ENCODE peak calls at places on chromosomes 2 and 18, in five cellular contexts. R is activated CD8-positive, alpha-beta T cell treated with anti-CD3 and anti-CD28 coated beads for 36 hours; I is thoracic aorta; M is mesothelial cell of epicardium; S is AG10803. H is an unnamed sample.

GRCh38 chr2:96495983-96496382 is 9.2 kb downstream of the NEURL3 start:
- DNase-seq in R (no peak), I (no peak), M (no peak), S (no peak), H (no peak)

GRCh38 chr2:2701176-2701781 is 370.2 kb upstream of the MYT1L start:
- DNase-seq in R (no peak), I (no peak), M (no peak), S (no peak), H (no peak)

GRCh38 chr2:230158468-230158867 is 61.3 kb downstream of the SP110 start:
- DNase-seq in R (peak), I (no peak), M (no peak), S (no peak), H (no peak)

GRCh38 chr2:210528716-210529115 is 27.7 kb upstream of the CPS1 start:
- DNase-seq in R (no peak), I (no peak), M (no peak), S (no peak), H (no peak)

GRCh38 chr2:238929242-238930081 is 81.6 kb downstream of the TWIST2 start:
- DNase-seq in R (no peak), I (no peak), M (no peak), S (peak), H (no peak)

GRCh38 chr2:24625728-24626484 is 134.9 kb downstream of the NCOA1 start:
- DNase-seq in R (no peak), I (no peak), M (no peak), S (no peak), H (no peak)

GRCh38 chr2:144350151-144350802 is 169.6 kb downstream of the ZEB2 start:
- DNase-seq in R (peak), I (no peak), M (no peak), S (no peak), H (no peak)

GRCh38 chr18:4335386-4335785 is 119.7 kb downstream of the DLGAP1 start:
- DNase-seq in R (no peak), I (no peak), M (no peak), S (no peak), H (no peak)

GRCh38 chr2:54499666-54500065 is 43.5 kb downstream of the SPTBN1 start:
- DNase-seq in R (no peak), I (no peak), M (no peak), S (peak), H (no peak)

GRCh38 chr18:14086459-14087231 is 45.6 kb downstream of the ZNF519 start:
- DNase-seq in R (peak), I (no peak), M (no peak), S (peak), H (no peak)

GRCh38 chr2:88669371-88670214 is 21.9 kb upstream of the RPIA start:
- DNase-seq in R (peak), I (no peak), M (no peak), S (peak), H (no peak)

GRCh38 chr2:920573-920972 is 30.1 kb upstream of the SNTG2 start:
- DNase-seq in R (no peak), I (no peak), M (no peak), S (no peak), H (no peak)

GRCh38 chr18:8776013-8776515 is 70.7 kb downstream of the MTCL1 start:
- DNase-seq in R (no peak), I (no peak), M (no peak), S (no peak), H (no peak)

GRCh38 chr18:63178526-63178880 is 141.1 kb downstream of the BCL2 start:
- DNase-seq in R (no peak), I (no peak), M (no peak), S (no peak), H (no peak)

GRCh38 chr18:42078711-42079110 is 123.7 kb downstream of the PIK3C3 start:
- DNase-seq in R (no peak), I (no peak), M (no peak), S (peak), H (no peak)

GRCh38 chr2:32838418-32838817 is 108.3 kb upstream of the LTBP1 start:
- DNase-seq in R (no peak), I (no peak), M (no peak), S (no peak), H (no peak)

GRCh38 chr2:110221938-110222337 is 9.6 kb upstream of the MTLN start:
- DNase-seq in R (no peak), I (no peak), M (no peak), S (no peak), H (no peak)

GRCh38 chr2:71566271-71566858 is 113.0 kb downstream of the DYSF start:
- DNase-seq in R (no peak), I (no peak), M (no peak), S (peak), H (no peak)

GRCh38 chr18:36977121-36977520 is 148.2 kb downstream of the KIAA1328 start:
- DNase-seq in R (no peak), I (no peak), M (no peak), S (no peak), H (no peak)

GRCh38 chr18:79400091-79400590 is 4.4 kb downstream of the NFATC1 start:
- DNase-seq in R (peak), I (no peak), M (no peak), S (peak), H (no peak)

GRCh38 chr2:60366178-60366577 is 187.3 kb downstream of the BCL11A start:
- DNase-seq in R (no peak), I (no peak), M (no peak), S (no peak), H (no peak)

GRCh38 chr2:53724511-53724910 is 43.1 kb upstream of the CHAC2 start:
- DNase-seq in R (no peak), I (no peak), M (no peak), S (peak), H (no peak)

GRCh38 chr2:184879671-184880070 is 281.3 kb downstream of the ZNF804A start:
- DNase-seq in R (no peak), I (no peak), M (no peak), S (peak), H (no peak)

GRCh38 chr2:225164406-225165048 is 122.3 kb upstream of the DOCK10 start:
- DNase-seq in R (no peak), I (no peak), M (no peak), S (no peak), H (no peak)

GRCh38 chr2:101337877-101338276 is 29.4 kb upstream of the RNF149 start:
- DNase-seq in R (no peak), I (no peak), M (no peak), S (peak), H (no peak)

GRCh38 chr2:222753251-222753824 is 81.9 kb downstream of the MOGAT1 start:
- DNase-seq in R (no peak), I (no peak), M (no peak), S (peak), H (no peak)

GRCh38 chr2:235638541-235639192 is 144.8 kb downstream of the AGAP1 start:
- DNase-seq in R (no peak), I (no peak), M (no peak), S (no peak), H (no peak)

GRCh38 chr18:74540689-74541421 is 6.6 kb downstream of the CNDP1 start:
- DNase-seq in R (no peak), I (no peak), M (no peak), S (peak), H (no peak)

GRCh38 chr18:55069497-55069896 is 110.2 kb upstream of the CCDC68 start:
- DNase-seq in R (no peak), I (no peak), M (no peak), S (no peak), H (no peak)

GRCh38 chr2:105299290-105299689 is 30.2 kb downstream of the TGFBRAP1 start:
- DNase-seq in R (no peak), I (no peak), M (no peak), S (no peak), H (no peak)

GRCh38 chr2:73036779-73037165 is 34.7 kb downstream of the SFXN5 start:
- DNase-seq in R (no peak), I (no peak), M (no peak), S (no peak), H (no peak)
- TF ChIP-seq CTCF in R (no peak), I (no peak), M (no peak), S (no peak), H (no peak)

GRCh38 chr2:64807417-64807816 is 153.7 kb upstream of the SERTAD2 start:
- DNase-seq in R (peak), I (no peak), M (no peak), S (peak), H (no peak)
- TF ChIP-seq CTCF in R (no peak), I (no peak), M (no peak), S (peak), H (no peak)

DNA sequence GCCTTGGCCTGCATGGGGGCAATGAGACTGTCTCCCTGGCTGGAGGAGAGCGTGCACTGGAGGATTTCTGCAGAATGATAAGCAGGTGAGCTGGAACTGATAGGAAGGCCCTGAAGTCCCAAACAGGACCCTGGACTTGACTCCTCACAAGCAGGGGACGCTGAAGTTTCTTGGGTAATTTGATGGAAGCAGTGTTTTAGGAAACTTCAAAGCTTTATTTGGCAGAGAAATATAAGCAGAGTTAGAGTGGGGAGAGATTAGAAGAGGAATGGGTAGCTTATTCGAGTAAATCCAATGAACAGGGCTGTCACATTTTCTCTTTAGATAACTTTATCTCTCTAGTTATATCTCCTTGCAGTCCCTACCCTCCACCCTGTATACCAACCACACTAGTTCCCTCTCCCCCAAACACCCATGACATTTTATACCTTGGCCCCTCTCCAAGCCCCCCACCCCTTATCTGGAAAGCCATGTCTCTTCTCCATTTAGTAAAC is 73.6 kb upstream of the IGFBP5 start:
- DNase-seq in R (no peak), I (no peak), M (no peak), S (no peak), H (no peak)
- TF ChIP-seq CTCF in R (no peak), I (no peak), M (no peak), S (no peak), H (no peak)

GRCh38 chr2:45575881-45576280 is 35.2 kb downstream of the SRBD1 start:
- DNase-seq in R (no peak), I (no peak), M (no peak), S (no peak), H (no peak)

GRCh38 chr2:45572979-45573378 is 38.1 kb downstream of the SRBD1 start:
- DNase-seq in R (no peak), I (no peak), M (no peak), S (no peak), H (no peak)

GRCh38 chr2:45582522-45582921 is 28.5 kb downstream of the SRBD1 start:
- DNase-seq in R (no peak), I (no peak), M (no peak), S (no peak), H (no peak)

GRCh38 chr2:45577426-45577825 is 33.6 kb downstream of the SRBD1 start:
- DNase-seq in R (no peak), I (no peak), M (no peak), S (peak), H (no peak)

GRCh38 chr2:45578056-45578843 is 32.8 kb downstream of the SRBD1 start:
- DNase-seq in R (peak), I (no peak), M (no peak), S (peak), H (no peak)
- TF ChIP-seq CTCF in R (peak), I (no peak), M (no peak), S (peak), H (peak)

GRCh38 chr2:182240862-182241371 is 185.9 kb downstream of the PDE1A start:
- DNase-seq in R (peak), I (no peak), M (no peak), S (peak), H (no peak)
- TF ChIP-seq CTCF in R (peak), I (no peak), M (no peak), S (peak), H (peak)

GRCh38 chr2:49044680-49045079 is 109.6 kb downstream of the FSHR start:
- DNase-seq in R (no peak), I (no peak), M (no peak), S (no peak), H (no peak)
- TF ChIP-seq CTCF in R (no peak), I (no peak), M (no peak), S (no peak), H (peak)